ENCODE peak calls at places on chromosomes 7 and 10, in nine cellular contexts. One of them, this sample, is unnamed.

GRCh38 chr7:73749931-73750776 is 11.6 kb upstream of the ABHD11 start:
- DNase-seq in HCT116: no peak
- DNase-seq in neural progenitor cell: no peak
- DNase-seq in MM.1S: no peak
- DNase-seq in neuronal stem cell: no peak
- DNase-seq in GM23338: no peak
- DNase-seq in A549: no peak
- DNase-seq in astrocyte: no peak
- DNase-seq in IMR-90: no peak
- DNase-seq in this sample: no peak

GRCh38 chr7:54637712-54638396 is 95.7 kb downstream of the VSTM2A start:
- DNase-seq in HCT116: no peak
- DNase-seq in neural progenitor cell: no peak
- DNase-seq in MM.1S: no peak
- DNase-seq in neuronal stem cell: no peak
- DNase-seq in GM23338: no peak
- DNase-seq in A549: no peak
- DNase-seq in astrocyte: no peak
- DNase-seq in IMR-90: no peak
- DNase-seq in this sample: no peak

GRCh38 chr7:107387077-107387476 is 82.8 kb upstream of the GPR22 start:
- DNase-seq in HCT116: no peak
- DNase-seq in neural progenitor cell: peak; percentile 44
- DNase-seq in MM.1S: no peak
- DNase-seq in neuronal stem cell: no peak
- DNase-seq in GM23338: peak; percentile 64
- DNase-seq in A549: no peak
- DNase-seq in astrocyte: peak; percentile 26
- DNase-seq in IMR-90: peak; percentile 39
- DNase-seq in this sample: no peak

GRCh38 chr10:124632064-124632531 is 112.1 kb downstream of the FAM53B start:
- DNase-seq in HCT116: no peak
- DNase-seq in neural progenitor cell: peak; percentile 54
- DNase-seq in MM.1S: no peak
- DNase-seq in neuronal stem cell: no peak
- DNase-seq in GM23338: peak; percentile 65
- DNase-seq in A549: no peak
- DNase-seq in astrocyte: peak; percentile 53
- DNase-seq in IMR-90: no peak
- DNase-seq in this sample: no peak

GRCh38 chr7:130179631-130180030 is 25.6 kb downstream of the TMEM209 start:
- DNase-seq in HCT116: no peak
- DNase-seq in neural progenitor cell: no peak
- DNase-seq in MM.1S: no peak
- DNase-seq in neuronal stem cell: no peak
- DNase-seq in GM23338: no peak
- DNase-seq in A549: no peak
- DNase-seq in astrocyte: no peak
- DNase-seq in IMR-90: no peak
- DNase-seq in this sample: no peak

GRCh38 chr7:101174322-101174854 is 5.7 kb downstream of the NAT16 start:
- DNase-seq in HCT116: no peak
- DNase-seq in neural progenitor cell: peak; percentile 52
- DNase-seq in MM.1S: no peak
- DNase-seq in neuronal stem cell: no peak
- DNase-seq in GM23338: peak; percentile 64
- DNase-seq in A549: no peak
- DNase-seq in astrocyte: no peak
- DNase-seq in IMR-90: no peak
- DNase-seq in this sample: no peak

GRCh38 chr10:118409295-118409694 is 67.2 kb upstream of the FAM204A start:
- DNase-seq in HCT116: no peak
- DNase-seq in neural progenitor cell: no peak
- DNase-seq in MM.1S: no peak
- DNase-seq in neuronal stem cell: no peak
- DNase-seq in GM23338: no peak
- DNase-seq in A549: no peak
- DNase-seq in astrocyte: no peak
- DNase-seq in IMR-90: peak; percentile 1
- DNase-seq in this sample: no peak

GRCh38 chr10:75508814-75509306 is 77.4 kb downstream of the LRMDA start:
- DNase-seq in HCT116: no peak
- DNase-seq in neural progenitor cell: no peak
- DNase-seq in MM.1S: no peak
- DNase-seq in neuronal stem cell: no peak
- DNase-seq in GM23338: no peak
- DNase-seq in A549: no peak
- DNase-seq in astrocyte: peak; percentile 87
- DNase-seq in IMR-90: no peak
- DNase-seq in this sample: no peak

GRCh38 chr7:150378115-150378852 is 846 bp upstream of the ZNF775 start:
- DNase-seq in HCT116: peak; percentile 19
- DNase-seq in neural progenitor cell: peak; percentile 94
- DNase-seq in MM.1S: peak; percentile 91
- DNase-seq in neuronal stem cell: peak; percentile 83
- DNase-seq in GM23338: peak; percentile 97
- DNase-seq in A549: peak; percentile 84
- DNase-seq in astrocyte: peak; percentile 73
- DNase-seq in IMR-90: peak; percentile 57
- DNase-seq in this sample: peak; percentile 65

GRCh38 chr7:105680505-105681187 is 99.4 kb upstream of the EFCAB10 start:
- DNase-seq in HCT116: no peak
- DNase-seq in neural progenitor cell: no peak
- DNase-seq in MM.1S: no peak
- DNase-seq in neuronal stem cell: no peak
- DNase-seq in GM23338: no peak
- DNase-seq in A549: no peak
- DNase-seq in astrocyte: no peak
- DNase-seq in IMR-90: no peak
- DNase-seq in this sample: no peak

GRCh38 chr7:801940-802364 is 30.3 kb upstream of the SUN1 start:
- DNase-seq in HCT116: no peak
- DNase-seq in neural progenitor cell: no peak
- DNase-seq in MM.1S: no peak
- DNase-seq in neuronal stem cell: no peak
- DNase-seq in GM23338: no peak
- DNase-seq in A549: no peak
- DNase-seq in astrocyte: no peak
- DNase-seq in IMR-90: no peak
- DNase-seq in this sample: no peak

GRCh38 chr10:124650820-124651401 is 93.3 kb downstream of the FAM53B start:
- DNase-seq in HCT116: no peak
- DNase-seq in neural progenitor cell: no peak
- DNase-seq in MM.1S: no peak
- DNase-seq in neuronal stem cell: no peak
- DNase-seq in GM23338: peak; percentile 47
- DNase-seq in A549: no peak
- DNase-seq in astrocyte: peak; percentile 18
- DNase-seq in IMR-90: no peak
- DNase-seq in this sample: no peak

GRCh38 chr7:26863504-26864308 is 684 bp downstream of the SKAP2 start:
- DNase-seq in HCT116: peak; percentile 18
- DNase-seq in neural progenitor cell: no peak
- DNase-seq in MM.1S: peak; percentile 38
- DNase-seq in neuronal stem cell: no peak
- DNase-seq in GM23338: peak; percentile 44
- DNase-seq in A549: peak; percentile 51
- DNase-seq in astrocyte: peak; percentile 5
- DNase-seq in IMR-90: peak; percentile 52
- DNase-seq in this sample: peak; percentile 57

GRCh38 chr10:130393342-130393741 is 257.2 kb downstream of the GLRX3 start:
- DNase-seq in HCT116: no peak
- DNase-seq in neural progenitor cell: no peak
- DNase-seq in MM.1S: no peak
- DNase-seq in neuronal stem cell: no peak
- DNase-seq in GM23338: no peak
- DNase-seq in A549: no peak
- DNase-seq in astrocyte: no peak
- DNase-seq in IMR-90: no peak
- DNase-seq in this sample: no peak

GRCh38 chr10:102595914-102596313 is 48.4 kb upstream of the TRIM8 start:
- DNase-seq in HCT116: no peak
- DNase-seq in neural progenitor cell: no peak
- DNase-seq in MM.1S: no peak
- DNase-seq in neuronal stem cell: no peak
- DNase-seq in GM23338: peak; percentile 51
- DNase-seq in A549: no peak
- DNase-seq in astrocyte: no peak
- DNase-seq in IMR-90: no peak
- DNase-seq in this sample: no peak

GRCh38 chr10:128908109-128908898 is 558.7 kb upstream of the MGMT start:
- DNase-seq in HCT116: no peak
- DNase-seq in neural progenitor cell: no peak
- DNase-seq in MM.1S: peak; percentile 93
- DNase-seq in neuronal stem cell: no peak
- DNase-seq in GM23338: peak; percentile 45
- DNase-seq in A549: no peak
- DNase-seq in astrocyte: no peak
- DNase-seq in IMR-90: no peak
- DNase-seq in this sample: no peak

DNA sequence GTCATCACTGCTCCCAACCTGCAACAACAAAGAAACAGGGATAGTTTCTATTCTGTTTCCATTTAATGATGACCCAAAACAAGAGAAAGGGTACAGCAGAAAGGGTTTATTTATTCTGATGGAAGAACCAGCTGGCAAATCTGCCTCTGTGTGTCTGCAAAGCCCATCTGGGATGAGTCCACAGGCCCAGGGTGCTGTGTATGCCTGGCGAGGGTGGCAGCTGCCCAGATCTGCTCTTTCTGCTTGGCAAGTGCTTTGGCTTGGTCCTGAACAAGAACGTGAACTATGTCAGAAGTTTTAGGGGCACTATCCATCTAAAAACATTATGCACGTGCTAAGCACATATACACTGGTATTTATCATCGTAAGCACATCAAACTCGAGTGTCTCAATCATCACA is 333.8 kb downstream of the CXCL12 start:
- DNase-seq in HCT116: no peak
- DNase-seq in neural progenitor cell: no peak
- DNase-seq in MM.1S: no peak
- DNase-seq in neuronal stem cell: no peak
- DNase-seq in GM23338: no peak
- DNase-seq in A549: no peak
- DNase-seq in astrocyte: no peak
- DNase-seq in IMR-90: no peak
- DNase-seq in this sample: no peak
- H3K4me2 ChIP-seq in HCT116: no peak overlapping the region
- H3K4me2 ChIP-seq in neural progenitor cell: no peak overlapping the region
- H3K4me2 ChIP-seq in MM.1S: no peak overlapping the region
- H3K4me2 ChIP-seq in neuronal stem cell: no peak overlapping the region
- H3K4me2 ChIP-seq in GM23338: no peak overlapping the region
- H3K4me2 ChIP-seq in A549: no peak overlapping the region
- H3K4me2 ChIP-seq in astrocyte: no peak overlapping the region
- H3K4me2 ChIP-seq in IMR-90: no peak overlapping the region
- H3K4me2 ChIP-seq in this sample: no peak overlapping the region

DNA sequence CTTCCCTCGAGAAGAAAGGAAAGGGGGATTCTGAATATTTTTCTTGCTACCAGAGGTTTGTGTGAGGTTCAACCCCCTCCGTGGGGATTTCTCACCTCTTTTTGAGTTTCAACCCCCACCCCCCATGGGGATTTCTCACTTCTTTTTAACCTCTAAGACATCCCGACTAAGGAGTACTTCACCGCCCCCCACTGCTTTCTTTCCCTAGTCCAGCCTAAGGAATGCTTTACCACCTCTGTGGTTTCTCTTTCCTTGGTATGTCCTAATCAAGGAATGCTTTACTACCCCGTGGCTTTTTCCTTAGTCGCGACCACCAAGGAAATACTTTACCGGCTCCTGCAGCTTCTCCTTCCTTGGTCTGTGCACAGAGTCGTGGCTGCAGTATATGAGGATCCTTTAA is 149.4 kb downstream of the LYZL1 start:
- DNase-seq in HCT116: no peak
- DNase-seq in neural progenitor cell: peak; percentile 18
- DNase-seq in MM.1S: no peak
- DNase-seq in neuronal stem cell: no peak
- DNase-seq in GM23338: no peak
- DNase-seq in A549: no peak
- DNase-seq in astrocyte: no peak
- DNase-seq in IMR-90: peak; percentile 4
- DNase-seq in this sample: no peak
- H3K4me1 ChIP-seq in HCT116: peaks cover 10% of the 10 kb centered on the region
- H3K4me1 ChIP-seq in neural progenitor cell: no peaks in the 10 kb centered on the region
- H3K4me1 ChIP-seq in MM.1S: no peaks in the 10 kb centered on the region
- H3K4me1 ChIP-seq in neuronal stem cell: no peaks in the 10 kb centered on the region
- H3K4me1 ChIP-seq in GM23338: peaks cover 9% of the 10 kb centered on the region
- H3K4me1 ChIP-seq in A549: peaks cover 13% of the 10 kb centered on the region
- H3K4me1 ChIP-seq in astrocyte: no peaks in the 10 kb centered on the region
- H3K4me1 ChIP-seq in IMR-90: peaks cover 2% of the 10 kb centered on the region
- H3K4me1 ChIP-seq in this sample: no peaks in the 10 kb centered on the region

DNA sequence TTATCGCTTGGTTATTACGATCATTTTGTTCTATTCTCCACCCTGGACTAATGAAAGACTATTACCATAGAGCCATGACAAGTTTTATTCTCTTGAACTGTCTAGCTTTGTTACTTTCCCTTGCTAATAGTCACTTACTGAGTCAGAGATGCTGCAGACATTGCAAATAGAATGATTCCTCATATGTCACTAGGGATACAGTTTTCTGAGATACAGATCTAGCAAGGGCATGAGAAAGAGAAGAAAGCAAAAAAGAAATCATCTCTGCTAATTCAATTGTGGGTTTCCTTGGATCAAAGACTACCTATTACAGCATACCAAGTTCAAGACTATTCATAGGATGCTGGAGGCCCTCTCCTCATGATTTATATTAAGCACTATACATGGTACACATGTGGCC is 204.3 kb downstream of the MBL2 start:
- DNase-seq in HCT116: no peak
- DNase-seq in neural progenitor cell: no peak
- DNase-seq in MM.1S: no peak
- DNase-seq in neuronal stem cell: no peak
- DNase-seq in GM23338: no peak
- DNase-seq in A549: no peak
- DNase-seq in astrocyte: no peak
- DNase-seq in IMR-90: peak; percentile 37
- DNase-seq in this sample: no peak
- H3K4me2 ChIP-seq in HCT116: no peak overlapping the region
- H3K4me2 ChIP-seq in neural progenitor cell: no peak overlapping the region
- H3K4me2 ChIP-seq in MM.1S: no peak overlapping the region
- H3K4me2 ChIP-seq in neuronal stem cell: no peak overlapping the region
- H3K4me2 ChIP-seq in GM23338: no peak overlapping the region
- H3K4me2 ChIP-seq in A549: no peak overlapping the region
- H3K4me2 ChIP-seq in astrocyte: no peak overlapping the region
- H3K4me2 ChIP-seq in IMR-90: no peak overlapping the region
- H3K4me2 ChIP-seq in this sample: no peak overlapping the region

DNA sequence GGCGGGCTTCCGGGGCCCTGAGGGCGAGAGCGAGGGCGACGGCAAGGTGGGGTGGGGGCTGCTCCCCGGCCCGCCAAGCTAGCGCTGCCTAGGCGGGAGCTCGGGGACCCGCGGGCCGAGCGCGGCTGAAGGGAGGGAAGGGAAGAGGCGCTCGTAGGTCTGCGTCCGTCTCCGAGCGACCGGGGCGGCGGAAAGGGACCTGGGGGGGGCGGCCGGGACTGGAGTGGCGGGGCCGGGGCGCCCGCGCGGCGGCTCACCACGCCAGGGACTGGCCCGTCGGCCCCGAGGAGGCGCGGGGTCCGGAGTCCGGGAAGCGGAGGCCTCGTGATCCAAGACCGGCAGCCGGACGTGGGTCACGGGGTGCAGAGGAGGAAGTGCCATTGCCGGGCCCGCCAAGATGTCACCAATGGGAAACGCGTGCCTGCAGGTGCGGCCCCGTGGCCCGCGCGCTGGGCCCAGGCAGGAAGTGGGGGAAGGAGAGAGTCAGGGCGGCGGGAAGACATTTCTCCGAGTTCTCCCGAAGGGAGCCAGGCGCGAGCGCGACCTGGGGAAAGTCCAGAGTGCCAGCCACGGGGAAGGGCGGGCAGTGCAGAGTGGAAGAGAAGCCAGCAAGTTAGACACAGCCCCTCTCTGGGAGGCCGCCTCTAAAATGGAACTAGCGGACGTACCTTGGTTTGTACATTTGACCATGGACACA is 11.9 kb downstream of the HNRNPF start:
- DNase-seq in HCT116: peak; percentile 76
- DNase-seq in neural progenitor cell: peak; percentile 90
- DNase-seq in MM.1S: peak; percentile 93
- DNase-seq in neuronal stem cell: peak; percentile 79
- DNase-seq in GM23338: peak; percentile 96
- DNase-seq in A549: peak; percentile 95
- DNase-seq in astrocyte: peak; percentile 67
- DNase-seq in IMR-90: peak; percentile 72
- DNase-seq in this sample: peak; percentile 94
- H3K4me1 ChIP-seq in HCT116: peaks cover 39% of the 10 kb centered on the region
- H3K4me1 ChIP-seq in neural progenitor cell: peaks cover 44% of the 10 kb centered on the region
- H3K4me1 ChIP-seq in MM.1S: peaks cover 48% of the 10 kb centered on the region
- H3K4me1 ChIP-seq in neuronal stem cell: peaks cover 13% of the 10 kb centered on the region
- H3K4me1 ChIP-seq in GM23338: peaks cover 49% of the 10 kb centered on the region
- H3K4me1 ChIP-seq in A549: peaks cover 74% of the 10 kb centered on the region
- H3K4me1 ChIP-seq in astrocyte: peaks cover 38% of the 10 kb centered on the region
- H3K4me1 ChIP-seq in IMR-90: peaks cover 15% of the 10 kb centered on the region
- H3K4me1 ChIP-seq in this sample: peaks cover 63% of the 10 kb centered on the region

This sample was measured in OCI-LY7.